ENCODE peak calls at places on chromosomes 6 and 20, in five cellular contexts. Q is A549, P is HepG2, D is GM12878, R is K562. T is an unnamed sample.

GRCh38 chr20:61814726-61815125 is 251.0 kb downstream of the TAF4 start:
- DNase-seq in Q (no peak), P (no peak), D (no peak), R (no peak), T (no peak)

GRCh38 chr6:79301290-79301689 is 66.8 kb upstream of the HMGN3 start:
- DNase-seq in R (no peak), D (no peak), Q (no peak), P (no peak), T (no peak)

GRCh38 chr6:50330347-50330746 is 280.6 kb upstream of the DEFB112 start:
- DNase-seq in R (no peak), D (no peak), P (no peak), Q (no peak), T (no peak)

GRCh38 chr20:38426498-38426897 is 8.6 kb downstream of the SNHG17 start:
- DNase-seq in D (no peak), Q (no peak), R (no peak), P (no peak), T (no peak)

GRCh38 chr6:33750244-33750991 is 3.7 kb upstream of the IP6K3 start:
- DNase-seq in P (no peak), Q (no peak), D (no peak), R (no peak), T (no peak)

GRCh38 chr20:10447028-10447427 is 11.9 kb downstream of the SLX4IP start:
- DNase-seq in R (peak), P (peak), D (peak), Q (peak), T (no peak)

GRCh38 chr6:70390067-70390466 is 23.2 kb upstream of the FAM135A start:
- DNase-seq in D (no peak), R (no peak), P (peak), Q (no peak), T (no peak)

GRCh38 chr20:23234311-23235078 is 116.1 kb upstream of the NXT1 start:
- DNase-seq in Q (no peak), D (no peak), R (no peak), P (no peak), T (no peak)

GRCh38 chr6:26550250-26550993 is 12.3 kb downstream of the HMGN4 start:
- DNase-seq in R (peak), Q (peak), P (peak), D (no peak), T (peak)

GRCh38 chr6:166415306-166415705 is 32.6 kb upstream of the MPC1 start:
- DNase-seq in P (no peak), D (no peak), R (no peak), Q (no peak), T (no peak)

GRCh38 chr6:2598867-2599266 is 151.9 kb downstream of the MYLK4 start:
- DNase-seq in P (no peak), D (no peak), Q (no peak), R (no peak), T (no peak)

DNA sequence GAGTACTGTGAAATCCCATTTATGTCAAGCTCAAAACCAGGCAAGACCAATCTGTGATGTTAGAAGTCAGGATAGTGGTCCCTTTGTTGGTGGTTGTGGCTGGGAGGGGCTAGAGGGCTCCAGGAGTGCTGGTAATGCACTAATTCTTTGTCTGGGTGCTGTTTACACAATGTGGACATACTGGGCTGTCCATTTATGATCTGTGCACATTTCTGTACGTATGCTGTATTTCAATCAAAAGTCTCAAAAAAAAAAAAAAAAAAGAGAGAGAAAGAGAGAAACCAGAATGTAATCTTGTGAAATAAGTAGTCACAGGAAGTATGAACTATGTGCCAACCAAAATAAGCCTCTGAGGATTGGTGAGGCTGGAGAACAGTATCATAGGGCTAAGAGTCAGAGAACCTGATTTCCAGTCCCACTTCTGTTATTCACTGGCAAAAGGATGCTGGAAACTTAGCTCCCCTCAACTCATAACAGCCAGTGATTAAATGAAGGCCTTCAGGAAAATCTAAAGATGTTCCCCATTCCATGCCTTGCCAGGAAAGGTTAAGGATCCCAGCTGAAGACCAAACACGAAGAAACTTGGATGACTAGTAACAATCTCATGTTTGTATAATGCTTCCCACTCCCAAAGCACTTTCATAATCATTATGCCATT is 19.6 kb upstream of the TRAM2 start:
- DNase-seq in D (no peak), P (peak), R (no peak), Q (no peak), T (no peak)
- TF ChIP-seq KDM1A in D (no peak), P (no peak), R (no peak), Q (no peak), T (no peak)

DNA sequence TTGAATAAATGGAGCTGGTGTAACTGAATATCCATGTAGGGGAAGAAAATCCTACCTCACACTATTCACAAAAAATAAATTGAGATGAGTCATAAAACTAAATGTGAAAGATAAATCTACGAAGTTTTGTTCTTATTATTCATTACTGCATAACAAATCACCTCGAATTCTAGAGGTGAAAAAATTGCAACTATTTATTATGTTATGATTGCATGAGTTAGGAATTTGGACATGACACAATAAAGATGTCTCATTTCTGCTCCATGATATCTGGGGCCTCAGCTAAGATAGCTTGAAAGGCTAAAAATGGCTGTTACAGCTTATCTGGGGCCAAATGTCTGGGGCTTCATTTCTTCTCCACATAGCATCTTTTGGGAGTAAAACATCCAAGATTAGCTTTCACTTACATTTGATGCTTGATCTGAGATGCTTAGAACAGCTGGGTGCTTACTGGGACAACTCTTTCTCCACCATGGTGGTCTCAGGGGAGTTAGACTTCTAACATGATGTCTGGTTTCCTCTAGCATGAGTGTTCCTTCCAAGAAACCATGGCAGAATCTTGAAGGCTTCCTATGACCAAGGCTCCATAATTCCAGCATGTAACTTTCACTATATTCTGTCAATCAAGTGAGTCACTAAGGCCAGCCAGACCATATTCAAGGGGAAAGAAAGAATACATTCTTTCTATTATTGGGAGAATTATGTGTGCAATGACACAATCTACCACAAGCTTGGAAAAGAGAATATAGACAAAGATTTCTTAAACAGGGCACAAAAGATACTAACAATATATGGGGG is 30.1 kb downstream of the OR2B6 start:
- DNase-seq in P (no peak), Q (no peak), R (no peak), D (no peak), T (no peak)
- TF ChIP-seq KDM1A in P (no peak), Q (no peak), R (no peak), D (no peak), T (no peak)

GRCh38 chr6:120826253-120826652 is 508.0 kb downstream of the TBC1D32 start:
- DNase-seq in P (peak), Q (peak), R (no peak), D (no peak), T (no peak)
- TF ChIP-seq KDM1A in P (no peak), Q (no peak), R (no peak), D (no peak), T (no peak)

DNA sequence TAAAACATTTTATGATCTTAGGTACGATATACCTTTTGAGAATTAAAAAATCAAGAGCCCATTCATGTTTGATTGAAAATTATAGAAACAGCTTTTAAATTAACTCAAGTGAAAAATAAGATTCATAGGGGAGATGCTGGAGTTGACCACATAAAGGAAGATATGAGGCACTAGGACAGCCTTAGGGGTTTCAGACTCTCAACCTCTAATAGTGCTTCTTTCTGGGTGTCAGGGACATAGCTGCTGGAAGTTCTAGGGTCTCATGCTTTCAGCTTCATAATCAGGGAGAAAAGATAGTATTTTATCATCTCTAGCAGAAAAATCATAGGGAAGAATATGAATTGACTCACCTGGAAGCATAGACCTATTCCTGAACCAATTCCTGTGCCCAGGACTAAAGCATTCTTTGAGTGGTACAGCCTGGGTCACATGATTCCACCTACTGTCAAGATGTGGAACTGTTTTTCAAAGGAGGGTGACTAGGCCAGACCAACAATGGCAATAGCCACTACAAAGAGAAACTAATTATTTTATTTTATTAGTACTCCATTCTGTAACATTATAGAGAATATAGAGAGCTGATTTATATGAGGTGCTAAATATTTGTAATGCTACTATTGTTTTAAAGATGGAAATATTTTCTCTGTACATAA is 27.8 kb upstream of the CENPW start:
- DNase-seq in P (peak), Q (peak), D (no peak), R (peak), T (no peak)
- TF ChIP-seq KDM1A in P (no peak), Q (no peak), D (no peak), R (no peak), T (no peak)

DNA sequence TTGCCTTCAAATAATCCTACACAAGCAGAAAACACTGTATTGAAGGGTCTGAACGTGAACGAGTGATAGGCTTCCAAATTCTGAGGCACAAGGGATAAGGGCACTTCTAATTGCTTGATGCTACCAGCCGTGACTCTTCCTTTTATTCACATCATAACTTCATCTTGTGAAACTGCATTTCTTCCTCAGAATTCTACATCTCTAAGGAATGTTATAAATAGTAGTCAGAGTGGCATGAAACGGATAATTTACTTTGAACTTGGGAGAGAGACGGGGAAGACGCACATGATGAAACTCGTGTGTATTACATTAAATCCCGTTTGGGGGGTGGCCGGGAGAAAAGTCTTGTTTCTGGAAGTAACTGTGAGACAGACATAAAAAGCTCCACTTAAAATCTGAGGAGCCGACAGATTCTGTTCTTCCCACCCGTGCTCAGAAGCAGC is 754 bp downstream of the HDDC2 start:
- DNase-seq in R (no peak), P (no peak), D (no peak), Q (no peak), T (no peak)
- TF ChIP-seq KDM1A in R (no peak), P (no peak), D (no peak), Q (no peak), T (no peak)